ENCODE peak calls at places on chromosomes 7 and 10, in four cellular contexts. One of them, this sample, is unnamed.
A peak's percentile ranks its signal among the peaks of the same experiment; 100 is the strongest.

GRCh38 chr7:107330478-107330877 is 139.4 kb upstream of the GPR22 start:
- DNase-seq in IMR-90: no peak
- DNase-seq in K562: no peak
- DNase-seq in GM12878: no peak
- DNase-seq in this sample: no peak

GRCh38 chr7:77765906-77766800 is 32.1 kb downstream of the TMEM60 start:
- DNase-seq in IMR-90: peak; percentile 54
- DNase-seq in K562: no peak
- DNase-seq in GM12878: no peak
- DNase-seq in this sample: no peak

GRCh38 chr7:105805619-105806018 is 70.8 kb downstream of the ATXN7L1 start:
- DNase-seq in GM12878: no peak
- DNase-seq in IMR-90: peak; percentile 46
- DNase-seq in K562: no peak
- DNase-seq in this sample: no peak

GRCh38 chr10:119477444-119477843 is 65.1 kb downstream of the RGS10 start:
- DNase-seq in K562: no peak
- DNase-seq in GM12878: peak; percentile 47
- DNase-seq in IMR-90: no peak
- DNase-seq in this sample: no peak

GRCh38 chr7:68424643-68425297 is 1173.5 kb upstream of the AUTS2 start:
- DNase-seq in IMR-90: no peak
- DNase-seq in K562: no peak
- DNase-seq in GM12878: no peak
- DNase-seq in this sample: no peak

GRCh38 chr7:4789194-4790077 is 14.0 kb downstream of the AP5Z1 start:
- DNase-seq in GM12878: no peak
- DNase-seq in IMR-90: no peak
- DNase-seq in K562: no peak
- DNase-seq in this sample: no peak

GRCh38 chr7:106883627-106884026 is 18.5 kb downstream of the PIK3CG start:
- DNase-seq in K562: no peak
- DNase-seq in IMR-90: no peak
- DNase-seq in GM12878: peak; percentile 35
- DNase-seq in this sample: no peak

GRCh38 chr7:42925630-42926029 is 6.3 kb downstream of the PSMA2 start:
- DNase-seq in IMR-90: no peak
- DNase-seq in K562: no peak
- DNase-seq in GM12878: no peak
- DNase-seq in this sample: no peak

GRCh38 chr10:75079436-75080083 is 31.9 kb upstream of the SAMD8 start:
- DNase-seq in GM12878: no peak
- DNase-seq in K562: no peak
- DNase-seq in IMR-90: no peak
- DNase-seq in this sample: no peak

GRCh38 chr7:1410992-1411391 is 48.3 kb downstream of the MICALL2 start:
- DNase-seq in K562: no peak
- DNase-seq in IMR-90: no peak
- DNase-seq in GM12878: no peak
- DNase-seq in this sample: no peak

GRCh38 chr7:1411414-1411813 is 47.9 kb downstream of the MICALL2 start:
- DNase-seq in GM12878: no peak
- DNase-seq in IMR-90: no peak
- DNase-seq in K562: no peak
- DNase-seq in this sample: no peak

GRCh38 chr7:1407883-1408282 is 51.4 kb downstream of the MICALL2 start:
- DNase-seq in K562: no peak
- DNase-seq in GM12878: no peak
- DNase-seq in IMR-90: no peak
- DNase-seq in this sample: no peak

GRCh38 chr7:1408466-1408865 is 50.8 kb downstream of the MICALL2 start:
- DNase-seq in K562: no peak
- DNase-seq in IMR-90: no peak
- DNase-seq in GM12878: no peak
- DNase-seq in this sample: no peak

DNA sequence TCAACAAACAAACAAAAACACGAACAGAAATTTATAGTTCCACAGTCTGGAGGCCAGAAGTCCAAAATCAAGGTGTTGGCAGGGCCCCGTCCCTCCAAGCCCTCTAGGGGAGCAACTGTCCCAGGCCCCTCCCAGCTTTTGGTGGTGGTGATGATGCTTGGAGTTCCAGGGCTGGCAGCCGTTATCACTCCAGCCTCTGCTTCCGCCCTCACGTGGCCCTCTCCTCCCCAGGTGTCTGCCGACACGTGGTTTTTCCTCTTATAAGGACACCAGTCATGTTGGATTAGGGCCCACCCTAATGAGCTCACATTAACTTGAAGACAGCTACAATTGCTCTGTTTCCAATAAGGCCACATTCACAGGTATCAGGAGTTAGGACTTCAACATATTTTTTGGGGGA is 49.7 kb downstream of the MICALL2 start:
- DNase-seq in IMR-90: no peak
- DNase-seq in GM12878: no peak
- DNase-seq in K562: no peak
- DNase-seq in this sample: no peak
- H3K9ac ChIP-seq in IMR-90: no peak overlapping the region
- H3K9ac ChIP-seq in GM12878: no peak overlapping the region
- H3K9ac ChIP-seq in K562: no peak overlapping the region
- H3K9ac ChIP-seq in this sample: no peak overlapping the region

DNA sequence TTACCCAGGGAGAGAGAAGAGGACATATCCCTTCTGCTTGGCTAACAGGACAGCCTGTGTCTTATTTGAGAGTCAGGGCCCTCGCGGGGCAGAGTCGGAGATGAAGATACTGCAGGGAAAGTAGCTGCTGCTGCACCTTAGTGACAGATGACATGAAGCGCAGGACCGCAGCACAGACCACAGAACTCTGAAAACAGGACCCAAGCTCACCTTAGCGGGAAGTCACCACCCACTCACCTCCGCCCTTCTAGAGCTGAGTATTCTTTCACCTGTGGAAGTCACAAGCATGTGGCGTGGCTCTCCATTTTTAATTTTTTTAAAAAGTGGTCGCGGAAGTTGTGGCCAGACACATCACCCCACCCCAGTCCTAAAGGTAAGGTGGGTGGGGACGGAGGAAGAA is 191.4 kb downstream of the FAM107B start:
- DNase-seq in K562: no peak
- DNase-seq in IMR-90: no peak
- DNase-seq in GM12878: no peak
- DNase-seq in this sample: no peak
- TF ChIP-seq FOS in K562: no peak
- TF ChIP-seq FOS in IMR-90: no peak
- TF ChIP-seq FOS in GM12878: no peak
- TF ChIP-seq FOS in this sample: no peak

GRCh38 chr10:71643904-71644303 is 75.7 kb downstream of the C10orf105 start:
- DNase-seq in K562: no peak
- DNase-seq in IMR-90: no peak
- DNase-seq in GM12878: no peak
- DNase-seq in this sample: no peak
- H3K9ac ChIP-seq in K562: no peak overlapping the region
- H3K9ac ChIP-seq in IMR-90: no peak overlapping the region
- H3K9ac ChIP-seq in GM12878: peak overlapping the region; percentile 21
- H3K9ac ChIP-seq in this sample: no peak overlapping the region

GRCh38 chr7:132576723-132577089 is 436 bp upstream of the PLXNA4 start:
- DNase-seq in IMR-90: no peak
- DNase-seq in K562: no peak
- DNase-seq in GM12878: no peak
- DNase-seq in this sample: no peak

GRCh38 chr7:132577206-132578049 is 1.2 kb upstream of the PLXNA4 start:
- DNase-seq in K562: no peak
- DNase-seq in IMR-90: peak; percentile 16
- DNase-seq in GM12878: no peak
- DNase-seq in this sample: peak; percentile 74

GRCh38 chr7:132578050-132578370 is 1.7 kb upstream of the PLXNA4 start:
- DNase-seq in K562: no peak
- DNase-seq in GM12878: no peak
- DNase-seq in IMR-90: no peak
- DNase-seq in this sample: no peak

GRCh38 chr7:132575336-132575986 is 809 bp downstream of the PLXNA4 start:
- DNase-seq in K562: no peak
- DNase-seq in GM12878: no peak
- DNase-seq in IMR-90: peak; percentile 18
- DNase-seq in this sample: peak; percentile 71

GRCh38 chr7:132575987-132576722 is at the start of gene PLXNA4:
- DNase-seq in K562: no peak
- DNase-seq in GM12878: no peak
- DNase-seq in IMR-90: no peak
- DNase-seq in this sample: peak; percentile 32
- TF ChIP-seq FOS in K562: no peak
- TF ChIP-seq FOS in GM12878: no peak
- TF ChIP-seq FOS in IMR-90: no peak
- TF ChIP-seq FOS in this sample: no peak

DNA sequence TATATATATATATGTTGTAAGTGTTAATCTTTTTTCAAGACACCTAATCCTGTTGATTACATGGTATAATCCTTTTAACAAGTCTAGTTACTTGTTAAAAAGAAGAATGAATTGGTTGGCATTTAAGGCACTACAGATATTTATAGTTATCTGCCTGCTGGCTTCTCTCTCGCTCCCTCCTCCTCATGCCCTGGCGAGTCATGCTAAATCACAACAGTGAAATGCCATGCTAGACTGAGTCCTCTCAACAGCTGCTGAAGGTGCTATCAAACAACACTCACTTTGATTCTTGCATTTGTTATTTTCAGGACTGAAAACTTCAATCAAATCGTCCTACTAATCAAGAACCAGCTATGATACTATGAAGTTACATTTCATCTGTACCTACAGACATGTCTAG is 15.4 kb downstream of the NRAP start:
- DNase-seq in K562: no peak
- DNase-seq in IMR-90: no peak
- DNase-seq in GM12878: no peak
- DNase-seq in this sample: no peak
- H3K9ac ChIP-seq in K562: no peak overlapping the region
- H3K9ac ChIP-seq in IMR-90: no peak overlapping the region
- H3K9ac ChIP-seq in GM12878: no peak overlapping the region
- H3K9ac ChIP-seq in this sample: no peak overlapping the region

GRCh38 chr10:16835223-16835622 is 18.0 kb upstream of the RSU1 start:
- DNase-seq in K562: no peak
- DNase-seq in IMR-90: no peak
- DNase-seq in GM12878: no peak
- DNase-seq in this sample: no peak

GRCh38 chr10:16828731-16829175 is 11.5 kb upstream of the RSU1 start:
- DNase-seq in IMR-90: peak; percentile 83
- DNase-seq in GM12878: no peak
- DNase-seq in K562: no peak
- DNase-seq in this sample: peak; percentile 94

GRCh38 chr10:16828114-16828568 is 10.9 kb upstream of the RSU1 start:
- DNase-seq in K562: peak; percentile 22
- DNase-seq in IMR-90: peak; percentile 83
- DNase-seq in GM12878: peak; percentile 48
- DNase-seq in this sample: peak; percentile 93

GRCh38 chr10:16832351-16833080 is 15.3 kb upstream of the RSU1 start:
- DNase-seq in GM12878: no peak
- DNase-seq in K562: no peak
- DNase-seq in IMR-90: peak; percentile 90
- DNase-seq in this sample: peak; percentile 98
- TF ChIP-seq FOS in GM12878: no peak
- TF ChIP-seq FOS in K562: no peak
- TF ChIP-seq FOS in IMR-90: no peak
- TF ChIP-seq FOS in this sample: peak; percentile 27

DNA sequence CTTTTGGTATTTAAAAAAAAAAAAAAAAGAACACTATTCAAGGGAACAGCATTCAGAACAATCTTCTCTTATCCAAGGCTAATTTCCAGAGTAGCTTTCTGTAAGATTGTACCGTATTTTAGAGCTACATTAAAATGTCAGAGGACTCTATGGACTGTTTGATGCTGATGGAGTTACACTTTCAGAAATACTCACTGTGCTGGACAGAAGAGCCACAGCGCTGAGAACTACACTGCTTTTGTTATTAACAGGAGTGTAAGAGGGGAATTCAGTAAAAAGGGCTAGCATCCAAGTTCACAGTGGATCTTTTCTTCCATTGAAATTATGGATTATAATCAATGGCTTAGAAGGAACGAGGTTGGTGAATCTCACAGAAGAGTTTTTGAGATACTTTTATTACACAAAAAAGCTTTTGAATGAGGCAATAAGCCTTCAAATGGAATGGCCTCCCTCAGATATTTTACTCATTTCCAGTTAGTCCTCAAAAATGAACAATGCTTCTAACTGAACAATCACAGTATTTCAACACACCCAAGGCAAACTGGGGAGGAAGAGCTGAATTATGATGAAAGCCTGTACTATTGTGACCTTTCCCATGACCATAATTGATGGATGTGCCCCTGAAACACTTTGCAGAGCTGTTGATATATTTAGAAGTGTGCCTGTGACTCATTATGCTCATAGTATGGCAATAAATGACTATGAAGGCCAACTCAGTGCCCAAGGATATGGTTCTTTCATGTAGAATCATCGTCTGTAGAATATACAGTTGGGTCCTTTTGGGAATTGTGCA is 247.9 kb downstream of the AHR start:
- DNase-seq in K562: no peak
- DNase-seq in GM12878: no peak
- DNase-seq in IMR-90: peak; percentile 56
- DNase-seq in this sample: peak; percentile 50
- H3K9ac ChIP-seq in K562: no peak overlapping the region
- H3K9ac ChIP-seq in GM12878: no peak overlapping the region
- H3K9ac ChIP-seq in IMR-90: no peak overlapping the region
- H3K9ac ChIP-seq in this sample: no peak overlapping the region

This sample was measured in endothelial cell of umbilical vein.